ENCODE peak calls at places on chromosomes 7 and 10, in five cellular contexts. A, W, S, P and H are unnamed samples. For H3K9me3, the result is how much of the 10 kb centered on the place peaks cover.

GRCh38 chr10:13100349-13101294 is 659 bp downstream of the OPTN start:
- DNase-seq in S (no peak), P (peak), A (peak), W (peak), H (peak)

GRCh38 chr10:74502963-74503608 is 323.3 kb upstream of the KAT6B start:
- DNase-seq in S (peak), A (no peak), P (no peak), W (no peak), H (no peak)

GRCh38 chr10:113488186-113488585 is 64.7 kb upstream of the HABP2 start:
- DNase-seq in P (no peak), A (no peak), S (no peak), W (no peak), H (no peak)

GRCh38 chr7:584122-584465 is 64.4 kb upstream of the PDGFA start:
- DNase-seq in S (no peak), P (peak), W (no peak), A (peak), H (peak)

GRCh38 chr7:48089415-48089975 is 430 bp downstream of the UPP1 start:
- DNase-seq in A (peak), S (no peak), W (no peak), P (no peak), H (peak)

GRCh38 chr10:6494934-6495592 is 85.0 kb downstream of the PRKCQ start:
- DNase-seq in S (no peak), A (no peak), W (no peak), P (no peak), H (no peak)

GRCh38 chr7:24456526-24457214 is 116.6 kb upstream of the PALS2 start:
- DNase-seq in P (no peak), S (no peak), W (no peak), A (no peak), H (no peak)

GRCh38 chr10:103720328-103720963 is 134.9 kb downstream of the SH3PXD2A start:
- DNase-seq in A (no peak), S (no peak), W (no peak), P (no peak), H (no peak)

GRCh38 chr10:21413268-21413667 is 112.2 kb downstream of the SKIDA1 start:
- DNase-seq in P (no peak), S (no peak), W (no peak), A (no peak), H (no peak)

GRCh38 chr7:72924417-72924747 is 513 bp upstream of the POM121 start:
- DNase-seq in S (no peak), P (no peak), W (no peak), A (no peak), H (no peak)

GRCh38 chr10:88032566-88032965 is 169.1 kb downstream of the PTEN start:
- DNase-seq in W (no peak), P (no peak), A (no peak), S (no peak), H (no peak)

GRCh38 chr7:121395961-121396757 is at the start of gene FAM3C:
- DNase-seq in P (peak), A (peak), W (peak), S (peak), H (peak)

GRCh38 chr7:27424231-27424630 is 181.6 kb downstream of the EVX1 start:
- DNase-seq in P (peak), S (no peak), A (no peak), W (no peak), H (no peak)

GRCh38 chr10:130774871-130775270 is 536.6 kb downstream of the TCERG1L start:
- DNase-seq in A (no peak), S (no peak), W (no peak), P (no peak), H (no peak)

GRCh38 chr7:144629598-144629997 is 206.3 kb downstream of the TPK1 start:
- DNase-seq in A (no peak), W (no peak), P (no peak), S (no peak), H (no peak)

GRCh38 chr10:13972609-13973008 is 358.1 kb downstream of the FRMD4A start:
- DNase-seq in W (no peak), S (no peak), P (no peak), A (no peak), H (no peak)

GRCh38 chr7:96414931-96415292 is 93.0 kb upstream of the SLC25A13 start:
- DNase-seq in S (no peak), P (no peak), A (peak), W (no peak), H (no peak)

GRCh38 chr7:102875700-102876192 is 37.1 kb upstream of the LRRC17 start:
- DNase-seq in P (no peak), W (peak), A (peak), S (peak), H (peak)

GRCh38 chr10:112215342-112215774 is 31.8 kb upstream of the GPAM start:
- DNase-seq in A (peak), P (no peak), S (no peak), W (no peak), H (peak)

GRCh38 chr10:71081912-71082311 is 130.5 kb upstream of the UNC5B start:
- DNase-seq in A (no peak), P (no peak), S (no peak), W (no peak), H (peak)

GRCh38 chr7:130127404-130128395 is 57.4 kb downstream of the KLHDC10 start:
- DNase-seq in P (no peak), W (no peak), S (no peak), A (no peak), H (no peak)

GRCh38 chr10:71821909-71822763 is 28.9 kb downstream of the PSAP start:
- DNase-seq in W (no peak), S (no peak), A (no peak), P (no peak), H (no peak)

GRCh38 chr7:114008696-114009095 is 89.9 kb upstream of the PPP1R3A start:
- DNase-seq in S (no peak), P (no peak), A (no peak), W (no peak), H (no peak)

GRCh38 chr7:154861589-154861988 is 141.3 kb downstream of the PAXIP1 start:
- DNase-seq in P (no peak), W (no peak), A (no peak), S (no peak), H (no peak)

GRCh38 chr7:39527951-39528350 is 38.3 kb upstream of the YAE1 start:
- DNase-seq in W (no peak), S (no peak), P (no peak), A (no peak), H (no peak)

GRCh38 chr10:94288361-94289116 is 74.2 kb downstream of the NOC3L start:
- DNase-seq in W (no peak), A (no peak), S (no peak), P (no peak), H (no peak)

GRCh38 chr10:43890124-43890523 is 241.4 kb upstream of the ZNF32 start:
- DNase-seq in W (no peak), P (no peak), A (no peak), S (no peak), H (no peak)

GRCh38 chr7:64266341-64266919 is 38.2 kb downstream of the ZNF679 start:
- DNase-seq in S (no peak), W (no peak), A (no peak), P (no peak), H (no peak)

GRCh38 chr10:110279062-110279986 is 25.4 kb downstream of the SMNDC1 start:
- DNase-seq in W (peak), S (peak), A (peak), P (no peak), H (peak)

GRCh38 chr7:18831381-18831901 is 286.0 kb downstream of the TWIST1 start:
- DNase-seq in W (no peak), P (no peak), S (no peak), A (no peak), H (no peak)

GRCh38 chr7:101817031-101817929 is at the start of gene CUX1:
- DNase-seq in S (no peak), W (peak), P (peak), A (no peak), H (peak)

GRCh38 chr7:727806-728460 is 852 bp upstream of the PRKAR1B start:
- DNase-seq in P (no peak), W (no peak), A (no peak), S (no peak), H (no peak)

GRCh38 chr7:1974290-1974689 is 258.5 kb downstream of the MAD1L1 start:
- DNase-seq in S (no peak), A (no peak), W (no peak), P (no peak), H (no peak)

DNA sequence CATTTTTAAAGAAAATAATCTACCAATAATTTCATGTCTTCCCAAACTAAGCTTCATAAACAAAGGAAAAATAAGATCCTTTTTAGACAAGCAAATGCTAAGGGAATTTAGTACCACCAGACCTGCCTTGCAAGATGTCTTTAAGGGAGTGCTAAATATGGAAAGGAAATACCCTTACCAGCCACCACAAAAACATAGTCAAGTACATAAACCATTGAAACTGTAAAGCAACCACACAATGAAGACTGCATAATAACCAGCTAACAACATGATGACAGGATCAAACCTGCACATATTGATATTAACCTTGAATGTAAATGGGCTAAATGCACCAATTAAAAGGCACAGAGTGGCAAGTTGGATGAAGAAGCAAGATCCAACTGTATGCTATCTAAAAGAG is 586.5 kb upstream of the NRG3 start:
- DNase-seq in W (no peak), S (no peak), A (no peak), P (no peak), H (no peak)
- H3K9me3 ChIP-seq in W (under half), S (under half), A (under half), P (under half), H (under half)

GRCh38 chr10:121088524-121088923 is 237.4 kb downstream of the WDR11 start:
- DNase-seq in W (no peak), A (peak), S (no peak), P (no peak), H (no peak)
- TF ChIP-seq CTCF in W (no peak), A (peak), S (no peak), P (no peak), H (no peak)

GRCh38 chr10:106133451-106133850 is 1031.1 kb downstream of the SORCS1 start:
- DNase-seq in S (no peak), W (no peak), A (no peak), P (no peak), H (no peak)
- H3K9me3 ChIP-seq in S (under half), W (under half), A (under half), P (under half), H (under half)

GRCh38 chr10:26310361-26310760 is 93.8 kb downstream of the GAD2 start:
- DNase-seq in S (no peak), A (no peak), W (no peak), P (no peak), H (no peak)

GRCh38 chr10:26311383-26311940 is 94.9 kb downstream of the GAD2 start:
- DNase-seq in P (no peak), A (no peak), S (no peak), W (peak), H (no peak)
- TF ChIP-seq CTCF in P (no peak), A (no peak), S (no peak), W (no peak), H (no peak)

GRCh38 chr7:158062661-158063060 is 525.0 kb downstream of the PTPRN2 start:
- DNase-seq in A (no peak), W (no peak), P (no peak), S (no peak), H (no peak)

GRCh38 chr7:158063850-158064610 is 523.6 kb downstream of the PTPRN2 start:
- DNase-seq in A (no peak), S (no peak), W (no peak), P (no peak), H (no peak)

GRCh38 chr7:158060216-158060615 is 527.4 kb downstream of the PTPRN2 start:
- DNase-seq in S (no peak), W (no peak), P (no peak), A (no peak), H (no peak)

GRCh38 chr7:158061031-158061630 is 526.5 kb downstream of the PTPRN2 start:
- DNase-seq in P (no peak), S (no peak), A (no peak), W (no peak), H (no peak)

DNA sequence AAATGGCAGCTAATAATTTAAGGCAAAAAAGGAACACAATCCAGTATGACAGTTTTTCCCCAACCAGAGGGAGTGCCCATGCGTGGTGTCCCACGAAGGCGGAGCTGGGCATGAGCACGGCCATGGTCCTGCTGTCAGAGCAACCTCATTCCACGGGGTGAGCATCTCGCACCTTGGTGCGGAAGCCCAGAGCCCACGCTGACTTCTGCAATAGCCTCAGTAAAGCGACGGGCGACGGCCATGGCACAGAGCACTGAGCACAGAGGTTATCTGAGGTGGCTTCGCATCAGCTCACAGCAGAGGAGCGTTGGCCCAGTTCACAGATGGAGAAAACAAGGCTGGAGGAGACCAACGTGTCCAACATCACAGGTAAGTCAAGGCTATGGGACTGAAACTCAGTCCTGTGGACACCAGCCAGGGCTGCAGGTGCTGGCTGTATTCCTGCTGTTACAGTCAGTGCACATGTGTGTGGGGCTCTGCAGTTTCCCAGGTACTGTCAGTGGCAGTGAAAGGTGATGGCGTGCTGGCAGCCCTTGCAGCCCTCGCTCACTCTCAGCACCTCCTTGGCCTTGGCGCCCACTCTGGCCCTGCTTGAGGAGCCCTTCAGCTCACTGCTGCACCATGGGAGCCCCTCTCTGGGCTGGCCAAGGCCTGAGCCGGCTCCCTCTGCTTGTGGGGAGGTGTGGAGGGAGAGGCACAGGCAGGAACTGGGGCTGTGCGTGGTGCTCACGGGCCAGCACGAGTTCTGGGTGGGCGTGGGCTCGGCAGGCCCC is 525.6 kb downstream of the PTPRN2 start:
- DNase-seq in A (no peak), P (no peak), W (no peak), S (no peak), H (no peak)
- H3K9me3 ChIP-seq in A (under half), P (under half), W (under half), S (half or more), H (under half)

DNA sequence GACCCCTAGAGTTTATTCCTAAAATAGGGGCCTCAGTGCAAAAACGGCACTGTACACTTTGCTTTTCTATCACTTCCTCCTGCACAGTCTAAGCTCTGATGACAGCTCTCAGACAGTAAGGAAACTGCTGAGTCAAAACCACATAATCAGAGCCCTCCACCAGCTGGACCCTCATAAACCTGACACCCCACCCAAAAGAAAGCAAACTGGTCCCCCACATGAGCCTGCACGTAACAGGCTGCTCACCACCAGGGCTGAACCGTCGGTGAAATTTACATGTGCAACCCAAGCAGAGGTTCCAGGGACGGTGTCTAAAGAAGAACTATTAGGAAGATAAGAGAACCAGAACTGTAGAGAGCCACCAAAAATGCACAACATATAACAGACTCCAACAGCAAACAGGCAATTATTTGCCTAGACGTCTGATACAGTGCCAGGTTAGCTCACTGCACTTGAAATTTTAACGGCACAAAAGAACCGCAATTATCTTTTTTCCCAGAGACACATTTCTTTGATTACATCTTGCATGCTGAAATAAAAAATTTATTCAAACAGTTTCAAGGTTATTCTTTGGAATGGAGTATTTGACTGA is 19.6 kb downstream of the SGMS1 start:
- DNase-seq in S (no peak), P (no peak), W (no peak), A (peak), H (no peak)
- TF ChIP-seq CTCF in S (no peak), P (no peak), W (no peak), A (no peak), H (no peak)

GRCh38 chr10:37588299-37588698 is 269.1 kb downstream of the ZNF248 start:
- DNase-seq in W (no peak), P (no peak), S (no peak), A (peak), H (no peak)
- H3K9me3 ChIP-seq in W (under half), P (under half), S (under half), A (under half), H (under half)

GRCh38 chr7:35971133-35971995 is 170.5 kb downstream of the SEPTIN7 start:
- DNase-seq in P (no peak), A (peak), W (no peak), S (no peak), H (no peak)
- TF ChIP-seq CTCF in P (no peak), A (no peak), W (peak), S (no peak), H (peak)